ENCODE peak calls at places on chromosomes 1 and 21, in four cellular contexts. F is brain microvascular endothelial cell, Y is NCI-H82, R is NCI-H1092. K is an unnamed sample.
A peak's percentile ranks its signal among the peaks of the same experiment; 100 is the strongest.

GRCh38 chr1:5915587-5916571 is 76.3 kb downstream of the NPHP4 start:
- DNase-seq in Y (peak; percentile 35), F (peak; percentile 58), R (no peak), K (no peak)

GRCh38 chr1:202692959-202693555 is 17.2 kb downstream of the SYT2 start:
- DNase-seq in F (peak; percentile 65), Y (peak; percentile 82), R (peak; percentile 3), K (peak; percentile 17)

GRCh38 chr1:229097356-229097755 is 173.6 kb upstream of the RAB4A start:
- DNase-seq in Y (no peak), R (no peak), F (no peak), K (no peak)

GRCh38 chr1:25111706-25112105 is 120.6 kb downstream of the SYF2 start:
- DNase-seq in Y (no peak), F (no peak), R (no peak), K (no peak)

GRCh38 chr1:194268839-194269238 is 1082.4 kb upstream of the B3GALT2 start:
- DNase-seq in R (no peak), F (no peak), Y (no peak), K (no peak)

GRCh38 chr1:153649137-153649866 is 9.2 kb upstream of the SNAPIN start:
- DNase-seq in F (no peak), R (peak; percentile 54), Y (no peak), K (no peak)

GRCh38 chr21:30719401-30719800 is 824 bp upstream of the KRTAP21-3 start:
- DNase-seq in Y (no peak), F (no peak), R (no peak), K (no peak)

GRCh38 chr1:163205513-163205912 is 2.8 kb upstream of the RGS5 start:
- DNase-seq in Y (no peak), R (no peak), F (peak; percentile 14), K (no peak)

GRCh38 chr1:26786437-26787380 is 1.0 kb upstream of the PIGV start:
- DNase-seq in F (peak; percentile 82), R (peak; percentile 37), Y (peak; percentile 75), K (peak; percentile 44)

GRCh38 chr1:98821379-98821778 is 159.9 kb downstream of the SNX7 start:
- DNase-seq in F (no peak), Y (no peak), R (no peak), K (no peak)

GRCh38 chr1:206583461-206584264 is 28.6 kb downstream of the EIF2D start:
- DNase-seq in Y (peak; percentile 90), F (peak; percentile 68), R (peak; percentile 56), K (no peak)

GRCh38 chr1:110272045-110272444 is 61.9 kb downstream of the KCNC4 start:
- DNase-seq in Y (no peak), R (no peak), F (no peak), K (no peak)

GRCh38 chr1:226798427-226799411 is 59.6 kb upstream of the ITPKB start:
- DNase-seq in R (no peak), F (no peak), Y (no peak), K (no peak)

GRCh38 chr21:17775431-17776126 is 43.6 kb downstream of the C21orf91 start:
- DNase-seq in R (no peak), Y (no peak), F (no peak), K (no peak)

GRCh38 chr1:86419277-86419903 is 4.6 kb upstream of the CLCA2 start:
- DNase-seq in R (no peak), F (peak; percentile 23), Y (no peak), K (no peak)

GRCh38 chr1:13819637-13820036 is 119.6 kb downstream of the PRDM2 start:
- DNase-seq in Y (peak; percentile 54), F (no peak), R (no peak), K (no peak)

GRCh38 chr1:32666866-32667566 is 16.0 kb downstream of the RBBP4 start:
- DNase-seq in R (no peak), Y (no peak), F (no peak), K (no peak)

GRCh38 chr1:226512076-226512728 is 36.4 kb upstream of the STUM start:
- DNase-seq in Y (no peak), F (no peak), R (no peak), K (no peak)

GRCh38 chr1:226863446-226863845 is 7.0 kb upstream of the PSEN2 start:
- DNase-seq in Y (no peak), F (peak; percentile 53), R (no peak), K (peak; percentile 39)

GRCh38 chr21:27134513-27134912 is 167.6 kb upstream of the ADAMTS5 start:
- DNase-seq in Y (peak; percentile 23), R (peak; percentile 0), F (no peak), K (peak; percentile 27)

GRCh38 chr1:207418336-207418735 is 35.8 kb upstream of the CR2 start:
- DNase-seq in Y (no peak), F (no peak), R (no peak), K (no peak)

GRCh38 chr1:64948905-64949833 is 17.2 kb downstream of the JAK1 start:
- DNase-seq in Y (no peak), R (no peak), F (no peak), K (no peak)

GRCh38 chr1:234458352-234459027 is 20.5 kb downstream of the TARBP1 start:
- DNase-seq in R (no peak), F (no peak), Y (no peak), K (no peak)

GRCh38 chr1:16026723-16027484 is 5.1 kb downstream of the CLCNKA start:
- DNase-seq in Y (peak; percentile 86), F (no peak), R (no peak), K (no peak)

GRCh38 chr1:93625582-93626327 is 55.9 kb downstream of the BCAR3 start:
- DNase-seq in F (peak; percentile 80), Y (peak; percentile 24), R (no peak), K (no peak)

GRCh38 chr1:95703046-95703445 is 469.0 kb downstream of the RWDD3 start:
- DNase-seq in F (no peak), Y (no peak), R (no peak), K (no peak)

GRCh38 chr1:3373175-3373574 is 81.3 kb upstream of the ARHGEF16 start:
- DNase-seq in F (no peak), R (no peak), Y (no peak), K (no peak)